ENCODE peak calls at places on chromosomes 5 and 9, in seven cellular contexts. L is omental fat pad; A is AG10803; U is activated T-cell treated with anti-CD3 and anti-CD28 coated beads for 1 hour; B is left ventricle myocardium inferior; I is stimulated activated CD8-positive, alpha-beta memory T cell treated with anti-CD3 and anti-CD28 coated beads, Interleukin-15, amount 100 ng/mL, for 24 hours; Q is NCI-H1048. V is an unnamed sample.

GRCh38 chr5:179241175-179241574 is 104.1 kb downstream of the ADAMTS2 start:
- DNase-seq in L (no peak), A (peak), U (no peak), B (no peak), I (no peak), Q (no peak), V (peak)

GRCh38 chr5:38451372-38451735 is 105.1 kb downstream of the LIFR start:
- DNase-seq in L (no peak), A (peak), U (no peak), B (no peak), I (no peak), Q (no peak), V (no peak)

GRCh38 chr5:143205386-143205785 is 198.1 kb downstream of the NR3C1 start:
- DNase-seq in L (no peak), A (peak), U (no peak), B (no peak), I (no peak), Q (no peak), V (no peak)

GRCh38 chr9:119559056-119559455 is 189.8 kb upstream of the BRINP1 start:
- DNase-seq in L (no peak), A (no peak), U (no peak), B (no peak), I (no peak), Q (no peak), V (no peak)

GRCh38 chr9:92332577-92333287 is 7.0 kb downstream of the CENPP start:
- DNase-seq in L (no peak), A (no peak), U (no peak), B (peak), I (no peak), Q (no peak), V (no peak)

GRCh38 chr9:124660341-124660801 is 110.7 kb downstream of the NR6A1 start:
- DNase-seq in L (no peak), A (peak), U (no peak), B (no peak), I (no peak), Q (peak), V (no peak)

GRCh38 chr5:82011761-82012160 is 39.9 kb downstream of the ATG10 start:
- DNase-seq in L (no peak), A (peak), U (no peak), B (no peak), I (no peak), Q (no peak), V (no peak)

GRCh38 chr5:377326-377981 is 55.9 kb downstream of the AHRR start:
- DNase-seq in L (no peak), A (no peak), U (no peak), B (no peak), I (no peak), Q (no peak), V (peak)

GRCh38 chr9:83965350-83966208 is 14.4 kb downstream of the HNRNPK start:
- DNase-seq in L (no peak), A (peak), U (no peak), B (no peak), I (no peak), Q (no peak), V (no peak)

GRCh38 chr5:76542887-76543690 is 80.1 kb downstream of the F2RL2 start:
- DNase-seq in L (no peak), A (no peak), U (peak), B (no peak), I (no peak), Q (no peak), V (peak)

GRCh38 chr5:159456722-159457462 is 126.6 kb upstream of the IL12B start:
- DNase-seq in L (no peak), A (peak), U (no peak), B (no peak), I (no peak), Q (no peak), V (no peak)

GRCh38 chr5:98604301-98604700 is 169.2 kb upstream of the RGMB start:
- DNase-seq in L (no peak), A (no peak), U (no peak), B (no peak), I (no peak), Q (no peak), V (no peak)

GRCh38 chr9:72812622-72813111 is 140.2 kb downstream of the ALDH1A1 start:
- DNase-seq in L (no peak), A (peak), U (no peak), B (no peak), I (no peak), Q (no peak), V (peak)

GRCh38 chr5:37847978-37848425 is 8.2 kb upstream of the GDNF start:
- DNase-seq in L (no peak), A (peak), U (no peak), B (no peak), I (no peak), Q (no peak), V (no peak)

GRCh38 chr9:124419832-124420489 is 4.7 kb upstream of the PSMB7 start:
- DNase-seq in L (no peak), A (no peak), U (no peak), B (no peak), I (no peak), Q (no peak), V (no peak)

GRCh38 chr5:11733185-11733839 is 170.9 kb downstream of the CTNND2 start:
- DNase-seq in L (no peak), A (no peak), U (no peak), B (no peak), I (no peak), Q (no peak), V (no peak)

GRCh38 chr9:94612071-94612470 is 18.4 kb upstream of the FBP2 start:
- DNase-seq in L (no peak), A (no peak), U (no peak), B (no peak), I (no peak), Q (no peak), V (no peak)

GRCh38 chr9:118059520-118060278 is 355.5 kb downstream of the TLR4 start:
- DNase-seq in L (no peak), A (peak), U (no peak), B (no peak), I (no peak), Q (no peak), V (no peak)

GRCh38 chr5:136080483-136081180 is 51.8 kb downstream of the TGFBI start:
- DNase-seq in L (peak), A (peak), U (peak), B (peak), I (peak), Q (no peak), V (peak)

GRCh38 chr9:114261026-114261425 is 61.9 kb upstream of the ORM1 start:
- DNase-seq in L (no peak), A (no peak), U (no peak), B (no peak), I (no peak), Q (no peak), V (no peak)

GRCh38 chr5:141022384-141022783 is 28.8 kb upstream of the PCDHB1 start:
- DNase-seq in L (no peak), A (no peak), U (no peak), B (no peak), I (no peak), Q (no peak), V (no peak)

GRCh38 chr5:148843510-148844318 is 17.3 kb downstream of the ADRB2 start:
- DNase-seq in L (no peak), A (peak), U (no peak), B (no peak), I (no peak), Q (no peak), V (no peak)

GRCh38 chr5:174720612-174721521 is 3.5 kb upstream of the MSX2 start:
- DNase-seq in L (no peak), A (no peak), U (no peak), B (no peak), I (no peak), Q (no peak), V (no peak)

GRCh38 chr9:22413884-22414283 is 32.7 kb upstream of the DMRTA1 start:
- DNase-seq in L (no peak), A (no peak), U (no peak), B (no peak), I (no peak), Q (no peak), V (no peak)

GRCh38 chr5:122093415-122093814 is 15.4 kb upstream of the LOX start:
- DNase-seq in L (no peak), A (peak), U (no peak), B (no peak), I (no peak), Q (no peak), V (no peak)

GRCh38 chr5:171907731-171908343 is 98.6 kb downstream of the FBXW11 start:
- DNase-seq in L (no peak), A (peak), U (peak), B (no peak), I (no peak), Q (no peak), V (no peak)

GRCh38 chr9:113186241-113186755 is 34.8 kb downstream of the FKBP15 start:
- DNase-seq in L (no peak), A (no peak), U (no peak), B (no peak), I (no peak), Q (no peak), V (no peak)

GRCh38 chr9:121294181-121294743 is 26.3 kb downstream of the GSN start:
- DNase-seq in L (no peak), A (no peak), U (no peak), B (peak), I (no peak), Q (no peak), V (peak)

GRCh38 chr5:123125172-123125508 is 36.1 kb downstream of the PRDM6 start:
- DNase-seq in L (no peak), A (no peak), U (no peak), B (no peak), I (no peak), Q (no peak), V (no peak)

GRCh38 chr5:68272289-68272688 is 56.7 kb downstream of the PIK3R1 start:
- DNase-seq in L (no peak), A (no peak), U (no peak), B (no peak), I (no peak), Q (no peak), V (no peak)

GRCh38 chr5:98173334-98173733 is 600.1 kb upstream of the RGMB start:
- DNase-seq in L (no peak), A (peak), U (no peak), B (no peak), I (no peak), Q (no peak), V (no peak)

V was measured in kidney.